ENCODE peak calls at places on chromosome 22, in seven cellular contexts. One of them, this sample, is unnamed.

GRCh38 chr22:48357196-48357595 is 1470.5 kb downstream of the BRD1 start:
- DNase-seq in GM20000: no peak
- DNase-seq in esophagus muscularis mucosa: no peak
- DNase-seq in HCT116: no peak
- DNase-seq in CD8-positive, alpha-beta T cell: no peak
- DNase-seq in MCF 10A: no peak
- DNase-seq in colonic mucosa: no peak
- DNase-seq in this sample: no peak

GRCh38 chr22:45631140-45631539 is 40.5 kb upstream of the ATXN10 start:
- DNase-seq in GM20000: no peak
- DNase-seq in esophagus muscularis mucosa: no peak
- DNase-seq in HCT116: no peak
- DNase-seq in CD8-positive, alpha-beta T cell: no peak
- DNase-seq in MCF 10A: no peak
- DNase-seq in colonic mucosa: no peak
- DNase-seq in this sample: no peak

GRCh38 chr22:42313804-42314581 is 43.5 kb upstream of the TCF20 start:
- DNase-seq in GM20000: peak
- DNase-seq in esophagus muscularis mucosa: no peak
- DNase-seq in HCT116: peak
- DNase-seq in CD8-positive, alpha-beta T cell: peak
- DNase-seq in MCF 10A: peak
- DNase-seq in colonic mucosa: peak
- DNase-seq in this sample: peak

GRCh38 chr22:46663436-46664100 is 43.4 kb downstream of the GRAMD4 start:
- DNase-seq in GM20000: no peak
- DNase-seq in esophagus muscularis mucosa: no peak
- DNase-seq in HCT116: no peak
- DNase-seq in CD8-positive, alpha-beta T cell: peak
- DNase-seq in MCF 10A: no peak
- DNase-seq in colonic mucosa: no peak
- DNase-seq in this sample: no peak

GRCh38 chr22:37363593-37363992 is 63.7 kb downstream of the ELFN2 start:
- DNase-seq in GM20000: no peak
- DNase-seq in esophagus muscularis mucosa: no peak
- DNase-seq in HCT116: no peak
- DNase-seq in CD8-positive, alpha-beta T cell: no peak
- DNase-seq in MCF 10A: no peak
- DNase-seq in colonic mucosa: no peak
- DNase-seq in this sample: no peak

GRCh38 chr22:28541137-28541536 is 138.5 kb downstream of the TTC28 start:
- DNase-seq in GM20000: no peak
- DNase-seq in esophagus muscularis mucosa: no peak
- DNase-seq in HCT116: no peak
- DNase-seq in CD8-positive, alpha-beta T cell: no peak
- DNase-seq in MCF 10A: no peak
- DNase-seq in colonic mucosa: no peak
- DNase-seq in this sample: no peak

GRCh38 chr22:27961680-27962079 is 42.6 kb upstream of the PITPNB start:
- DNase-seq in GM20000: no peak
- DNase-seq in esophagus muscularis mucosa: no peak
- DNase-seq in HCT116: no peak
- DNase-seq in CD8-positive, alpha-beta T cell: no peak
- DNase-seq in MCF 10A: no peak
- DNase-seq in colonic mucosa: no peak
- DNase-seq in this sample: no peak

GRCh38 chr22:37001826-37002225 is 17.4 kb downstream of the TST start:
- DNase-seq in GM20000: no peak
- DNase-seq in esophagus muscularis mucosa: no peak
- DNase-seq in HCT116: no peak
- DNase-seq in CD8-positive, alpha-beta T cell: no peak
- DNase-seq in MCF 10A: no peak
- DNase-seq in colonic mucosa: no peak
- DNase-seq in this sample: no peak

GRCh38 chr22:20992456-20993303 is 9.2 kb downstream of the THAP7 start:
- DNase-seq in GM20000: no peak
- DNase-seq in esophagus muscularis mucosa: no peak
- DNase-seq in HCT116: no peak
- DNase-seq in CD8-positive, alpha-beta T cell: peak
- DNase-seq in MCF 10A: no peak
- DNase-seq in colonic mucosa: no peak
- DNase-seq in this sample: no peak

GRCh38 chr22:43826142-43827093 is 14.3 kb upstream of the EFCAB6 start:
- DNase-seq in GM20000: no peak
- DNase-seq in esophagus muscularis mucosa: no peak
- DNase-seq in HCT116: no peak
- DNase-seq in CD8-positive, alpha-beta T cell: no peak
- DNase-seq in MCF 10A: peak
- DNase-seq in colonic mucosa: no peak
- DNase-seq in this sample: no peak
- TF ChIP-seq CTCF in GM20000: peak
- TF ChIP-seq CTCF in esophagus muscularis mucosa: peak
- TF ChIP-seq CTCF in HCT116: peak
- TF ChIP-seq CTCF in CD8-positive, alpha-beta T cell: no peak
- TF ChIP-seq CTCF in MCF 10A: peak
- TF ChIP-seq CTCF in colonic mucosa: no peak
- TF ChIP-seq CTCF in this sample: no peak

GRCh38 chr22:41193829-41194228 is 11.3 kb upstream of the L3MBTL2 start:
- DNase-seq in GM20000: no peak
- DNase-seq in esophagus muscularis mucosa: no peak
- DNase-seq in HCT116: no peak
- DNase-seq in CD8-positive, alpha-beta T cell: no peak
- DNase-seq in MCF 10A: no peak
- DNase-seq in colonic mucosa: no peak
- DNase-seq in this sample: no peak

GRCh38 chr22:41197046-41197807 is 7.9 kb upstream of the L3MBTL2 start:
- DNase-seq in GM20000: peak
- DNase-seq in esophagus muscularis mucosa: peak
- DNase-seq in HCT116: no peak
- DNase-seq in CD8-positive, alpha-beta T cell: peak
- DNase-seq in MCF 10A: peak
- DNase-seq in colonic mucosa: peak
- DNase-seq in this sample: peak

GRCh38 chr22:41201146-41201545 is 4.0 kb upstream of the L3MBTL2 start:
- DNase-seq in GM20000: no peak
- DNase-seq in esophagus muscularis mucosa: no peak
- DNase-seq in HCT116: no peak
- DNase-seq in CD8-positive, alpha-beta T cell: no peak
- DNase-seq in MCF 10A: no peak
- DNase-seq in colonic mucosa: no peak
- DNase-seq in this sample: peak

GRCh38 chr22:41203118-41203517 is 2.0 kb upstream of the L3MBTL2 start:
- DNase-seq in GM20000: no peak
- DNase-seq in esophagus muscularis mucosa: no peak
- DNase-seq in HCT116: no peak
- DNase-seq in CD8-positive, alpha-beta T cell: no peak
- DNase-seq in MCF 10A: no peak
- DNase-seq in colonic mucosa: no peak
- DNase-seq in this sample: no peak

DNA sequence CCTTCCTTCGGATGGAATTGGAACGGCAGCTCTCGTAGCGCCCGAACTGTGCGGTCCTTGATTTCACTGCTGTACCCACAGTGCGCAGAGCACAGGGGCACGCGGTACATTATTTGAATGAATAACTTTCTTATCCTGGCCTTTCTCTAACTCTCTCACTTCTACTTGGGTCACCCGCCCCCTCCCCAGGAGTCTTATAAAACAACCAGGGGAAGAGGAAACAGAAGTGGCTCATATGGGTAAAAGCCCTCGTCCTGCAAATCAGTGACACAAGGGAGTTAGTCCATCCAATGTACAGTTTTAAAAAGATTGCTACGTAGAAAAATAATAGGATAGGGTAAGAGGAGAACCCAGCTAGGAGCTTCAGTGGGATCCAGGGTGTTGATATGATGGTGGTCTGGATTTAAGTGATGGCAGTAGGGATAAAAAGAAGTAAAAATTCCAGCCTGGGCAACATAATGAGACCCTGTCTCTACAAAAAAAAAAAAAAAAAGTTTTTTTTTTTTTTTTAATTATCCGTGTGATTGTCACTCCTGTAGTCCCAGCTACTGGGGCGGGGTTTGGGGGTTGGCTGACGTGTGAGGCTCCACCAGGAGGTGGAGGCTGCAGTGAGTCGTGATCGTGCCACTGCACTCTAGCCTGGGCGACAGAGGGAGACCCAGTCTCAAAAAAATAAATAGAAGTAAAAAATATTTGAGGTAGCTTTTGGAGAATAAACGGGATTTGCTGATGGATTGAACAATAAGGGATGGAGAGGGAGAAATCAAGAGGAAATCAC is 7.1 kb upstream of the L3MBTL2 start:
- DNase-seq in GM20000: no peak
- DNase-seq in esophagus muscularis mucosa: no peak
- DNase-seq in HCT116: no peak
- DNase-seq in CD8-positive, alpha-beta T cell: peak
- DNase-seq in MCF 10A: no peak
- DNase-seq in colonic mucosa: peak
- DNase-seq in this sample: peak
- TF ChIP-seq CTCF in GM20000: no peak
- TF ChIP-seq CTCF in esophagus muscularis mucosa: no peak
- TF ChIP-seq CTCF in HCT116: no peak
- TF ChIP-seq CTCF in CD8-positive, alpha-beta T cell: no peak
- TF ChIP-seq CTCF in MCF 10A: no peak
- TF ChIP-seq CTCF in colonic mucosa: no peak
- TF ChIP-seq CTCF in this sample: no peak

DNA sequence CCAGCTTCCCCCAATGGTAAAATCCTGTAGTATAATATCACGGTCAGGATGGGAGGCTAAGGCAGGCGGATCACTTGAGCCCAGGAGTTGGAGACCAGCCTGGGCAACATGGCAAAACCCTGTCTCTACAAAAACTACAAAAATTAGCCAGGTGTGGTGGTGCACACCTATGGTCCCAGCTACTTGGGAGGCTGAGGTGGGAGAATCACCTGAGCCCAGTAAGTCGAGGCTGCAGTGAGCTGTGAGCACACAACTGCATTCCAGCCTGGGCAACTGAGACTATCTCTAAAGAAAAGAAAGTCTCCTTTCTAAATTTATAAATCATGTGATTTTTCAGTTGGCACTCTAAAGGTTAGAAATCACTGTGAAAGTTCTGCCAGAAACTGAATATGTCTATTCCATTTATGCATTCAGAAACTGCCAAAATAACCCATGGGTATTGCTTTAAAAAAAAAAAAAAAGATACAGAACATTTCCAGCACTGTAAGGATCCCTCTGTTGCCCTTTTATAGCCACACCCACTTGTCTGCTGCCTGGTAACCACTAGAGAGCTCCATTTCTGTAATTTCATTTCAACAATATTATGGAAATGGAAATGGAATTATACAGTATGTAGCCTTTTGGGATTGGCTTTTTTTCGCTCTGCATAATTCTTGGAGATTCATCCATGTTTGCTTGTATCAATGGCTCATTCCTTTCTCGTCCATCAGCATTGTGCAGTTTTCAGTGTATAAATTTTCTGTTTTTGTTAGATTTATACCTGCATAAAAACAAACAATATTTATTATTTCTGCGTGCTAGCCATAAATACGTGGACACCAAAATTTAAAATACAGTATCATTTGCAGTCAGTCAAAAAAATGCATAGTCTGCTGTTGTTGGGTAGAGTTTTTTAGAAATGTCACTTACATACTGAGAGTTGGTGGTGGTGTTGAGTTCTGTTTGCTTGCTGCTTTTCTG is 9.4 kb downstream of the CDC45 start:
- DNase-seq in GM20000: no peak
- DNase-seq in esophagus muscularis mucosa: no peak
- DNase-seq in HCT116: no peak
- DNase-seq in CD8-positive, alpha-beta T cell: no peak
- DNase-seq in MCF 10A: peak
- DNase-seq in colonic mucosa: no peak
- DNase-seq in this sample: no peak
- TF ChIP-seq CTCF in GM20000: no peak
- TF ChIP-seq CTCF in esophagus muscularis mucosa: peak
- TF ChIP-seq CTCF in HCT116: no peak
- TF ChIP-seq CTCF in CD8-positive, alpha-beta T cell: no peak
- TF ChIP-seq CTCF in MCF 10A: peak
- TF ChIP-seq CTCF in colonic mucosa: no peak
- TF ChIP-seq CTCF in this sample: no peak

DNA sequence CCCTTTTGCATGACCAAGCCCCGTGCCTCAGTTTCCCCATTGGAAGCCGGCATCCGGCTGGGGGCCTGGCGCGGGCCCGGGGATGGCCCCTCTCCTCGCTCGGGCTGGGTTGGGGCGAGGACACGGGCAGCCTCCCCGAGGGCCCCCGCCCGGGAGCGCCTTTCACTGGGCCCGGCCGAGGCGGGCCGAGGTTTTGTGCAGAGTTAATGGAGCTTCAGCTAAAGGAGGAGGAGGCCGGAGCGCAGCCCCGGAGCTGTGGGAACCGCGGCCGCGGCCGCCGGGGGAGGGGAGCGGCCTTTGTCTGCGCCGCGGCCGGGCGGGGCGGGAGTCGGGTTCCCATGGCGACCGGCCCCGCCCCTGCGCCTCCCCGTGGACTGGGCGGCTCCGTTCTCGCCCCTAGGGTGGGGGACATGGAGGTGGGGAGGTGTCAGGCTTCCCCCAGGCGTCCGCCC is 1.4 kb upstream of the MAPK11 start:
- DNase-seq in GM20000: peak
- DNase-seq in esophagus muscularis mucosa: no peak
- DNase-seq in HCT116: no peak
- DNase-seq in CD8-positive, alpha-beta T cell: peak
- DNase-seq in MCF 10A: peak
- DNase-seq in colonic mucosa: peak
- DNase-seq in this sample: peak
- TF ChIP-seq CTCF in GM20000: no peak
- TF ChIP-seq CTCF in esophagus muscularis mucosa: peak
- TF ChIP-seq CTCF in HCT116: no peak
- TF ChIP-seq CTCF in CD8-positive, alpha-beta T cell: no peak
- TF ChIP-seq CTCF in MCF 10A: no peak
- TF ChIP-seq CTCF in colonic mucosa: no peak
- TF ChIP-seq CTCF in this sample: no peak

DNA sequence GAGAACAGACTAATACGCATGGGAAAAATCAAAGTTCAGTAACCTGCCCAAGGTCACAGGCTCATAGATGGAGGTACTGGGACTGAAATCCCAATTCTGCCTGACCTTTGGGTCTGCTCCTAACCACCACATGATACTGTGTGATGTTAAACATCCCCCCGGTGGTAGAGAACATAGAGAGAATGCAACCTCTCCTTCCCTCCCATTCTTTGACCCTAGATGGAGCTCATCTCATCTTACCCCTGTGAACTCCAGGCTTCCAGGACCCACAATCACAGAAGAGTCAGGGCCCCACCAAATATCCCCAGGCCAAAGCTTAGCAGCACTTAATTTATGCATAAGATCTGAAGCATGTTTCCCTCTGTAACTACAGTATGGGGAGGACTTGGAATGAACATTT is 198.5 kb downstream of the MYO18B start:
- DNase-seq in GM20000: no peak
- DNase-seq in esophagus muscularis mucosa: no peak
- DNase-seq in HCT116: no peak
- DNase-seq in CD8-positive, alpha-beta T cell: no peak
- DNase-seq in MCF 10A: no peak
- DNase-seq in colonic mucosa: no peak
- DNase-seq in this sample: no peak
- TF ChIP-seq CTCF in GM20000: no peak
- TF ChIP-seq CTCF in esophagus muscularis mucosa: no peak
- TF ChIP-seq CTCF in HCT116: no peak
- TF ChIP-seq CTCF in CD8-positive, alpha-beta T cell: no peak
- TF ChIP-seq CTCF in MCF 10A: no peak
- TF ChIP-seq CTCF in colonic mucosa: no peak
- TF ChIP-seq CTCF in this sample: no peak

This sample was measured in Calu3.